ENCODE peak calls at places on chromosome 17, in nine cellular contexts. R is adrenal gland, S is heart right ventricle, W is choroid plexus epithelial cell, C is endothelial cell of umbilical vein, U is AG04449, K is thyroid gland, N is psoas muscle, G is Peyer's patch. T is an unnamed sample.
A peak's percentile ranks its signal among the peaks of the same experiment; 100 is the strongest.

GRCh38 chr17:34364741-34365140 is 1.7 kb upstream of the CCL1 start:
- DNase-seq in N (no peak), R (no peak), G (no peak), K (no peak), C (no peak), S (no peak), U (no peak), W (no peak), T (no peak)

GRCh38 chr17:40415390-40415789 is 2.3 kb downstream of the TOP2A start:
- DNase-seq in W (peak; percentile 76), C (peak; percentile 47), U (no peak), R (no peak), N (no peak), S (no peak), K (no peak), G (no peak), T (peak; percentile 70)

GRCh38 chr17:78665385-78665951 is 88.3 kb upstream of the DNAH17 start:
- DNase-seq in R (no peak), G (no peak), S (no peak), C (no peak), N (no peak), U (no peak), K (no peak), W (no peak), T (no peak)

GRCh38 chr17:34710226-34710625 is 130.8 kb downstream of the TMEM132E start:
- DNase-seq in W (no peak), C (no peak), S (no peak), N (no peak), U (no peak), K (no peak), R (no peak), G (no peak), T (no peak)

GRCh38 chr17:41937970-41938851 is 7.8 kb downstream of the ODAD4 start:
- DNase-seq in G (no peak), C (no peak), U (no peak), N (no peak), S (peak; percentile 59), W (no peak), R (no peak), K (no peak), T (no peak)

GRCh38 chr17:7587420-7587786 is 2.5 kb downstream of the SOX15 start:
- DNase-seq in G (no peak), W (peak; percentile 94), C (no peak), U (peak; percentile 86), K (no peak), R (no peak), S (no peak), N (peak; percentile 25), T (peak; percentile 68)

GRCh38 chr17:71975331-71975801 is 145.5 kb upstream of the SOX9 start:
- DNase-seq in K (no peak), G (peak; percentile 47), U (no peak), C (no peak), N (peak; percentile 68), S (peak; percentile 58), R (no peak), W (peak; percentile 46), T (peak; percentile 44)

GRCh38 chr17:14261406-14261805 is 24.7 kb upstream of the CDRT15 start:
- DNase-seq in K (no peak), G (no peak), W (no peak), U (no peak), R (no peak), S (no peak), C (no peak), N (no peak), T (no peak)

GRCh38 chr17:6059406-6059805 is 10.8 kb upstream of the WSCD1 start:
- DNase-seq in U (no peak), K (no peak), R (no peak), S (no peak), C (no peak), W (no peak), N (no peak), G (no peak), T (no peak)

GRCh38 chr17:77196251-77196650 is 55.5 kb downstream of the SEC14L1 start:
- DNase-seq in S (no peak), R (no peak), N (no peak), K (no peak), W (no peak), G (no peak), U (no peak), C (no peak), T (no peak)

GRCh38 chr17:30808785-30809286 is 15.7 kb downstream of the CRLF3 start:
- DNase-seq in S (no peak), C (peak; percentile 62), K (no peak), U (no peak), G (no peak), N (no peak), W (peak; percentile 41), R (no peak), T (no peak)

GRCh38 chr17:60284709-60285108 is 107.2 kb downstream of the USP32 start:
- DNase-seq in C (no peak), S (no peak), U (no peak), N (no peak), K (no peak), R (no peak), G (no peak), W (no peak), T (no peak)

GRCh38 chr17:58412064-58412703 is 5.2 kb downstream of the RNF43 start:
- DNase-seq in U (no peak), W (no peak), G (no peak), C (no peak), N (no peak), R (no peak), K (no peak), S (no peak), T (no peak)

GRCh38 chr17:34075076-34075475 is 180.0 kb upstream of the CCL2 start:
- DNase-seq in R (no peak), W (no peak), S (no peak), K (no peak), C (no peak), U (no peak), N (no peak), G (no peak), T (no peak)

GRCh38 chr17:77746901-77747620 is 211.4 kb upstream of the TNRC6C start:
- DNase-seq in C (no peak), U (no peak), N (no peak), R (no peak), K (no peak), G (no peak), S (no peak), W (no peak), T (no peak)

GRCh38 chr17:38693700-38694329 is 11.3 kb upstream of the MLLT6 start:
- DNase-seq in G (peak; percentile 77), W (peak; percentile 55), C (no peak), U (no peak), R (peak; percentile 99), K (peak; percentile 70), S (peak; percentile 91), N (peak; percentile 91), T (peak; percentile 93)

GRCh38 chr17:76337413-76337777 is 16.3 kb downstream of the PRPSAP1 start:
- DNase-seq in R (no peak), K (no peak), G (no peak), S (no peak), N (no peak), W (no peak), C (peak; percentile 30), U (no peak), T (no peak)

GRCh38 chr17:8896641-8897635 is 29.5 kb upstream of the PIK3R6 start:
- DNase-seq in K (no peak), U (no peak), N (no peak), S (no peak), G (peak; percentile 43), C (no peak), R (no peak), W (no peak), T (no peak)

GRCh38 chr17:38656959-38657823 is 17.6 kb downstream of the EPOP start:
- DNase-seq in K (no peak), N (no peak), U (no peak), S (no peak), C (no peak), G (no peak), W (no peak), R (no peak), T (no peak)

DNA sequence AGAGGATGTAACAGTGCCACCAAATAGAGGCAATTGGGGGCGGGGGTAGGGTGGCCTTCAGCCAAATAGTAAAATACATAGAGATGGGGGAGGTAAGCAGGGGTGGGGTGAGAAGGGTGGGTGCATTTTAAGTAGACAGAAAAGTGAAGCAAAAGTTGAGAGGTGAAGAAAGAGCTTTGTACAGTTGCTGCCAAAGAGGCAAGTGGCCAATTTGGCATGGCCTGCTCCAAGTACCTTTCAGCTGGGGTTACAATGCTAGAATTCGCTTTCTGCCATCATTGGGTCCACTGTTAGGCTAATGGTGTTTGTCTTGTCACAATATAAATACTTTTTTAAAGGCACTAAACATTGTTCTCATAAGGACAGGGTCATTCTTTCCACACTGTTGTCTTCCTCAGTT is 5.2 kb upstream of the TMEM97 start:
- DNase-seq in W (no peak), S (no peak), G (no peak), U (no peak), N (no peak), K (no peak), C (no peak), R (no peak), T (no peak)
- TF ChIP-seq CTCF in W (no peak), S (no peak), G (no peak), U (no peak), N (no peak), K (no peak), C (no peak), R (no peak), T (no peak)

GRCh38 chr17:80790021-80790765 is 201.4 kb upstream of the CHMP6 start:
- DNase-seq in K (no peak), S (no peak), R (peak; percentile 10), U (no peak), W (peak; percentile 63), C (peak; percentile 76), N (no peak), G (no peak), T (peak; percentile 14)
- H3K4me3 ChIP-seq in K (no peak overlapping the region), S (no peak overlapping the region), R (no peak overlapping the region), U (no peak overlapping the region), W (no peak overlapping the region), C (no peak overlapping the region), N (no peak overlapping the region), G (no peak overlapping the region), T (no peak overlapping the region)

GRCh38 chr17:4815043-4815675 is 8.2 kb downstream of the PLD2 start:
- DNase-seq in G (no peak), N (no peak), U (no peak), C (no peak), S (no peak), K (no peak), W (peak; percentile 52), R (no peak), T (no peak)
- TF ChIP-seq CTCF in G (no peak), N (no peak), U (peak; percentile 20), C (peak; percentile 54), S (no peak), K (no peak), W (peak; percentile 71), R (no peak), T (peak; percentile 22)

GRCh38 chr17:61833536-61834203 is 29.7 kb downstream of the BRIP1 start:
- DNase-seq in K (no peak), N (no peak), S (no peak), C (peak; percentile 18), G (no peak), R (no peak), U (peak; percentile 28), W (peak; percentile 80), T (peak; percentile 60)
- H3K4me3 ChIP-seq in K (no peak overlapping the region), N (no peak overlapping the region), S (no peak overlapping the region), C (no peak overlapping the region), G (no peak overlapping the region), R (no peak overlapping the region), U (no peak overlapping the region), W (no peak overlapping the region), T (no peak overlapping the region)

GRCh38 chr17:37212184-37212583 is 163.6 kb upstream of the C17orf78 start:
- DNase-seq in G (no peak), W (peak; percentile 59), C (peak; percentile 13), N (no peak), S (no peak), R (no peak), K (no peak), U (no peak), T (peak; percentile 35)
- TF ChIP-seq CTCF in G (no peak), W (peak; percentile 52), C (peak; percentile 34), N (no peak), S (no peak), R (no peak), K (no peak), U (no peak), T (peak; percentile 41)